ENCODE peak calls at places on chromosome 14, in six cellular contexts. W is A172, H is osteocyte, V is skeletal muscle cell, X is LHCN-M2, C is T-helper 2 cell. J is an unnamed sample.

GRCh38 chr14:75044322-75044721 is 6.9 kb downstream of the MLH3 start:
- DNase-seq in X (peak; percentile 76), W (peak; percentile 38), V (peak; percentile 60), C (no peak), H (no peak), J (peak; percentile 75)

GRCh38 chr14:68603682-68604360 is 189.0 kb downstream of the ZFP36L1 start:
- DNase-seq in C (no peak), H (no peak), V (no peak), X (no peak), W (no peak), J (no peak)

GRCh38 chr14:95863295-95863694 is 13.3 kb upstream of the TUNAR start:
- DNase-seq in X (no peak), C (no peak), W (no peak), H (no peak), V (no peak), J (no peak)

GRCh38 chr14:68576031-68576430 is 216.8 kb downstream of the ZFP36L1 start:
- DNase-seq in C (no peak), X (peak; percentile 65), H (no peak), W (no peak), V (no peak), J (peak; percentile 40)

GRCh38 chr14:38944691-38945090 is 158.3 kb downstream of the SEC23A start:
- DNase-seq in V (no peak), X (no peak), W (no peak), C (no peak), H (no peak), J (no peak)

GRCh38 chr14:68921666-68922065 is 57.4 kb downstream of the ACTN1 start:
- DNase-seq in C (no peak), W (no peak), V (no peak), H (no peak), X (no peak), J (no peak)

GRCh38 chr14:94613720-94614644 is 1.8 kb downstream of the SERPINA3 start:
- DNase-seq in W (no peak), H (no peak), V (no peak), X (no peak), C (no peak), J (no peak)

GRCh38 chr14:36268957-36269734 is 51.3 kb downstream of the MBIP start:
- DNase-seq in V (no peak), C (no peak), W (no peak), X (no peak), H (no peak), J (no peak)

GRCh38 chr14:79325071-79325470 is 886.2 kb downstream of the DIO2 start:
- DNase-seq in C (no peak), H (no peak), W (no peak), X (no peak), V (no peak), J (no peak)

GRCh38 chr14:105979446-105979845 is 453.1 kb downstream of the TMEM121 start:
- DNase-seq in C (no peak), V (no peak), X (no peak), H (no peak), W (no peak), J (no peak)

GRCh38 chr14:97264516-97265230 is 467.5 kb downstream of the VRK1 start:
- DNase-seq in X (no peak), V (no peak), C (no peak), H (no peak), W (no peak), J (no peak)

GRCh38 chr14:34501004-34501580 is 38.4 kb downstream of the EAPP start:
- DNase-seq in W (no peak), C (no peak), X (no peak), V (no peak), H (no peak), J (no peak)

GRCh38 chr14:69483765-69484443 is 624 bp upstream of the PLEKHD1 start:
- DNase-seq in X (peak; percentile 73), H (no peak), C (no peak), V (peak; percentile 31), W (no peak), J (no peak)

GRCh38 chr14:23174785-23175184 is 8.7 kb downstream of the SLC7A8 start:
- DNase-seq in V (no peak), X (peak; percentile 54), H (no peak), W (no peak), C (no peak), J (no peak)

GRCh38 chr14:73422515-73422914 is 35.8 kb downstream of the NUMB start:
- DNase-seq in C (no peak), W (no peak), H (no peak), V (no peak), X (no peak), J (no peak)

GRCh38 chr14:64628940-64629403 is 75.3 kb upstream of the PLEKHG3 start:
- DNase-seq in C (no peak), W (peak; percentile 75), X (peak; percentile 75), V (peak; percentile 66), H (no peak), J (peak; percentile 86)